ENCODE peak calls at places on chromosome 19, in seven cellular contexts. One of them, this sample, is unnamed. For H3K9me3, the result is how much of the 10 kb centered on the place peaks cover.

GRCh38 chr19:55473613-55474012 is 2.8 kb upstream of the ZNF628 start:
- DNase-seq in left ventricle myocardium inferior: no peak
- DNase-seq in mammary epithelial cell: no peak
- DNase-seq in naive thymus-derived CD4-positive, alpha-beta T cell: no peak
- DNase-seq in breast epithelium: no peak
- DNase-seq in IMR-90: no peak
- DNase-seq in mucosa of descending colon: no peak
- DNase-seq in this sample: no peak

GRCh38 chr19:48182434-48182833 is 12.0 kb downstream of the ZSWIM9 start:
- DNase-seq in mammary epithelial cell: no peak
- DNase-seq in naive thymus-derived CD4-positive, alpha-beta T cell: no peak
- DNase-seq in IMR-90: no peak
- DNase-seq in breast epithelium: no peak
- DNase-seq in mucosa of descending colon: no peak
- DNase-seq in left ventricle myocardium inferior: no peak
- DNase-seq in this sample: no peak

GRCh38 chr19:3577741-3578344 is 5.1 kb downstream of the HMG20B start:
- DNase-seq in naive thymus-derived CD4-positive, alpha-beta T cell: no peak
- DNase-seq in IMR-90: no peak
- DNase-seq in left ventricle myocardium inferior: no peak
- DNase-seq in breast epithelium: no peak
- DNase-seq in mucosa of descending colon: peak
- DNase-seq in mammary epithelial cell: no peak
- DNase-seq in this sample: no peak

GRCh38 chr19:38455031-38455430 is 21.5 kb downstream of the RYR1 start:
- DNase-seq in left ventricle myocardium inferior: no peak
- DNase-seq in naive thymus-derived CD4-positive, alpha-beta T cell: no peak
- DNase-seq in mammary epithelial cell: no peak
- DNase-seq in IMR-90: peak
- DNase-seq in breast epithelium: no peak
- DNase-seq in mucosa of descending colon: no peak
- DNase-seq in this sample: peak

GRCh38 chr19:10020851-10021250 is 7.6 kb downstream of the RDH8 start:
- DNase-seq in left ventricle myocardium inferior: no peak
- DNase-seq in mucosa of descending colon: no peak
- DNase-seq in mammary epithelial cell: no peak
- DNase-seq in breast epithelium: no peak
- DNase-seq in naive thymus-derived CD4-positive, alpha-beta T cell: no peak
- DNase-seq in IMR-90: no peak
- DNase-seq in this sample: no peak

GRCh38 chr19:35223856-35224505 is 4.6 kb downstream of the FAM187B start:
- DNase-seq in naive thymus-derived CD4-positive, alpha-beta T cell: peak
- DNase-seq in mammary epithelial cell: peak
- DNase-seq in mucosa of descending colon: no peak
- DNase-seq in breast epithelium: no peak
- DNase-seq in left ventricle myocardium inferior: no peak
- DNase-seq in IMR-90: no peak
- DNase-seq in this sample: no peak

GRCh38 chr19:11420429-11420893 is 1.3 kb upstream of the RGL3 start:
- DNase-seq in mammary epithelial cell: no peak
- DNase-seq in naive thymus-derived CD4-positive, alpha-beta T cell: no peak
- DNase-seq in mucosa of descending colon: peak
- DNase-seq in left ventricle myocardium inferior: peak
- DNase-seq in breast epithelium: no peak
- DNase-seq in IMR-90: no peak
- DNase-seq in this sample: no peak

GRCh38 chr19:49573009-49573408 is 7.3 kb downstream of the NOSIP start:
- DNase-seq in IMR-90: no peak
- DNase-seq in left ventricle myocardium inferior: no peak
- DNase-seq in mucosa of descending colon: no peak
- DNase-seq in naive thymus-derived CD4-positive, alpha-beta T cell: no peak
- DNase-seq in breast epithelium: no peak
- DNase-seq in mammary epithelial cell: no peak
- DNase-seq in this sample: no peak

DNA sequence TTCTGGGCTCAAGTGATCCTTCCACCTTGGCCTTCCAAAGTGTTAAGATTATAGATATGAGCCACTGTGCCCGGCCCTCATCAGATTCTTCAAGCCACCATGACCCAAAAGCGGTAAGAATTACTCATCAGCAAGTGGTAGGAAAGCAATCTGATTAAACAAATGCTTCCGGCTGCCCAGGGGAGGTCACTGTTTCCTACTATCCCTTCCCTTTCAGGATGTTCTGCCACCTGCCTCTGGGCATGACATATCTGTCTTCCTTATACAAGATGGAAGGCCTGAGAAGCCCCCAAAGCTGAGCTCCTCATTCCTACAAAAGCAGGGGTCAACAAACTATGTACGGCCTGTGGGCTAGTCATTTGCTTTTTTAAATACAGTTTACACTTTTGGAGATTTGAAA is 6.9 kb downstream of the ABHD8 start:
- DNase-seq in mucosa of descending colon: no peak
- DNase-seq in left ventricle myocardium inferior: no peak
- DNase-seq in naive thymus-derived CD4-positive, alpha-beta T cell: no peak
- DNase-seq in mammary epithelial cell: peak
- DNase-seq in IMR-90: peak
- DNase-seq in breast epithelium: no peak
- DNase-seq in this sample: peak
- H3K4me3 ChIP-seq in mucosa of descending colon: no peak
- H3K4me3 ChIP-seq in left ventricle myocardium inferior: no peak
- H3K4me3 ChIP-seq in naive thymus-derived CD4-positive, alpha-beta T cell: no peak
- H3K4me3 ChIP-seq in mammary epithelial cell: no peak
- H3K4me3 ChIP-seq in IMR-90: no peak
- H3K4me3 ChIP-seq in breast epithelium: no peak
- H3K4me3 ChIP-seq in this sample: no peak

GRCh38 chr19:57949296-57949695 is 1.8 kb upstream of the ZNF256 start:
- DNase-seq in breast epithelium: no peak
- DNase-seq in mammary epithelial cell: no peak
- DNase-seq in left ventricle myocardium inferior: peak
- DNase-seq in mucosa of descending colon: no peak
- DNase-seq in IMR-90: no peak
- DNase-seq in naive thymus-derived CD4-positive, alpha-beta T cell: no peak
- DNase-seq in this sample: no peak
- H3K9me3 ChIP-seq in breast epithelium: under half
- H3K9me3 ChIP-seq in mammary epithelial cell: under half
- H3K9me3 ChIP-seq in left ventricle myocardium inferior: under half
- H3K9me3 ChIP-seq in mucosa of descending colon: half or more
- H3K9me3 ChIP-seq in IMR-90: under half
- H3K9me3 ChIP-seq in naive thymus-derived CD4-positive, alpha-beta T cell: under half
- H3K9me3 ChIP-seq in this sample: under half

GRCh38 chr19:58561373-58562125 is 3.1 kb upstream of the UBE2M start:
- DNase-seq in mammary epithelial cell: no peak
- DNase-seq in mucosa of descending colon: peak
- DNase-seq in left ventricle myocardium inferior: no peak
- DNase-seq in IMR-90: no peak
- DNase-seq in breast epithelium: no peak
- DNase-seq in naive thymus-derived CD4-positive, alpha-beta T cell: no peak
- DNase-seq in this sample: no peak

GRCh38 chr19:58559275-58560006 is 1.0 kb upstream of the UBE2M start:
- DNase-seq in mammary epithelial cell: peak
- DNase-seq in left ventricle myocardium inferior: peak
- DNase-seq in IMR-90: peak
- DNase-seq in mucosa of descending colon: peak
- DNase-seq in naive thymus-derived CD4-positive, alpha-beta T cell: peak
- DNase-seq in breast epithelium: peak
- DNase-seq in this sample: peak

GRCh38 chr19:58560921-58561320 is 2.5 kb upstream of the UBE2M start:
- DNase-seq in mammary epithelial cell: no peak
- DNase-seq in naive thymus-derived CD4-positive, alpha-beta T cell: no peak
- DNase-seq in left ventricle myocardium inferior: no peak
- DNase-seq in breast epithelium: no peak
- DNase-seq in mucosa of descending colon: no peak
- DNase-seq in IMR-90: no peak
- DNase-seq in this sample: no peak

GRCh38 chr19:58558623-58559274 is 338 bp upstream of the UBE2M start:
- DNase-seq in naive thymus-derived CD4-positive, alpha-beta T cell: peak
- DNase-seq in IMR-90: peak
- DNase-seq in mammary epithelial cell: peak
- DNase-seq in breast epithelium: peak
- DNase-seq in left ventricle myocardium inferior: peak
- DNase-seq in mucosa of descending colon: peak
- DNase-seq in this sample: peak

DNA sequence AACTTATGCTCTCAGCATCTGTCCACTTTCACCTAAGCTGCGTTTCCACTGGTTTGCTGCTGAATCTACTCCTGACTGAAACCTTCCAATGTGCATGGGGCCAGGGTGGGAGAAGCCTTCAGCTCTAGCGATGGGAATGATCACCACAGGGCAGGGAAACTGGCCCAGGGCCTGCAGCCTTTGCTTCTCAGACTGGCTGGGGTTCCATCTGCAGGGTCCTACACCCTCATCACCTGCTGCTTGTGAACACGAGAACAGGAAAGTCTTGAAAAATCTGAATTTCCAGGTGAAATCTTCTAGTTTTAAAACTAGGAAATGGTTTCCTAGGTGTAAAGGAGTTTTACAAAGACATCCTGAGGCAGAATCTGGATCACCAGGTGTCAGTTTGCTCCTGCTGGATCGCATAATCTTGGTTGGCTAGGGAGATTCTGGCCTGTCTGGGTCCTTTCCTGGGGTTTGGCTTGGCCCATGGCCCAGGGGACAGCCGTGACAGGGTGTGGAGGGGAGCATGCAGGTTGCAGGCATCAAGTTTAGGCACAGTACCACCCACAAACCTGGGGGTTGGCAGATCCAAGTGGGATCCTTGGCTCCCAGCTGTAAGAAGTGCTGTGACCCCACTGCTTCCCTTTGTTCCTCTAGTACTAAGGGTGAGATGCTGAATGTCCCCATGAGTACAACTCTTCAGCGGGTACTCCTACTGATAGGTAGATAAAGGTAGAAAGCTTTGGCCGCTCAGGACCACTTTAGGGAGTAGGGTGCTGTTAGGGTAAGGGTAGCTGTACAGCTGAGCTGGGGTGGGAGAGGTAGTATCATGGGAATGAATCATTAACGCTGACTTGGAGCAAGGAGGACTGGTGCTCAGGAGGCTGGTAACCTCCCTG is 1.8 kb upstream of the UBE2M start:
- DNase-seq in naive thymus-derived CD4-positive, alpha-beta T cell: no peak
- DNase-seq in left ventricle myocardium inferior: peak
- DNase-seq in breast epithelium: no peak
- DNase-seq in IMR-90: no peak
- DNase-seq in mammary epithelial cell: no peak
- DNase-seq in mucosa of descending colon: no peak
- DNase-seq in this sample: no peak
- H3K4me3 ChIP-seq in naive thymus-derived CD4-positive, alpha-beta T cell: peak
- H3K4me3 ChIP-seq in left ventricle myocardium inferior: peak
- H3K4me3 ChIP-seq in breast epithelium: peak
- H3K4me3 ChIP-seq in IMR-90: peak
- H3K4me3 ChIP-seq in mammary epithelial cell: peak
- H3K4me3 ChIP-seq in mucosa of descending colon: no peak
- H3K4me3 ChIP-seq in this sample: peak

GRCh38 chr19:53388904-53389303 is 6.0 kb upstream of the ZNF765 start:
- DNase-seq in left ventricle myocardium inferior: no peak
- DNase-seq in mammary epithelial cell: no peak
- DNase-seq in breast epithelium: no peak
- DNase-seq in IMR-90: peak
- DNase-seq in mucosa of descending colon: no peak
- DNase-seq in naive thymus-derived CD4-positive, alpha-beta T cell: no peak
- DNase-seq in this sample: peak
- H3K9me3 ChIP-seq in left ventricle myocardium inferior: under half
- H3K9me3 ChIP-seq in mammary epithelial cell: half or more
- H3K9me3 ChIP-seq in breast epithelium: under half
- H3K9me3 ChIP-seq in IMR-90: under half
- H3K9me3 ChIP-seq in mucosa of descending colon: half or more
- H3K9me3 ChIP-seq in naive thymus-derived CD4-positive, alpha-beta T cell: under half
- H3K9me3 ChIP-seq in this sample: under half